ENCODE peak calls at places on chromosomes 11 and 22, in eight cellular contexts. P, R, I, Y, O, S, H and X are unnamed samples.

GRCh38 chr11:100849009-100849913 is 162.2 kb downstream of the ARHGAP42 start:
- DNase-seq in O (no peak), H (peak), R (no peak), Y (no peak), I (peak), S (peak), P (no peak), X (no peak)

GRCh38 chr11:118953265-118953664 is 2.8 kb upstream of the UPK2 start:
- DNase-seq in P (no peak), R (no peak), H (peak), S (no peak), Y (no peak), I (peak), O (no peak), X (no peak)

GRCh38 chr11:5891216-5891800 is 1.7 kb upstream of the OR52E5 start:
- DNase-seq in Y (no peak), I (peak), R (no peak), O (no peak), H (peak), S (peak), P (no peak), X (no peak)

GRCh38 chr11:103798029-103798428 is 238.4 kb upstream of the DDI1 start:
- DNase-seq in H (peak), O (no peak), I (no peak), S (peak), Y (no peak), P (no peak), R (no peak), X (no peak)

GRCh38 chr22:18035740-18036139 is 11.4 kb upstream of the MICAL3 start:
- DNase-seq in R (peak), O (no peak), S (no peak), I (peak), Y (no peak), H (peak), P (no peak), X (no peak)

GRCh38 chr11:128174465-128175101 is 412.8 kb downstream of the ETS1 start:
- DNase-seq in O (no peak), H (peak), I (peak), R (no peak), Y (no peak), P (no peak), S (no peak), X (no peak)

GRCh38 chr22:26718905-26719304 is 61.5 kb downstream of the MIAT start:
- DNase-seq in S (peak), Y (no peak), R (no peak), H (peak), O (no peak), I (peak), P (no peak), X (peak)

GRCh38 chr11:94511932-94512781 is at the start of gene C11orf97:
- DNase-seq in O (peak), Y (peak), P (peak), S (peak), H (peak), R (peak), I (no peak), X (no peak)

GRCh38 chr11:32874144-32874543 is 18.5 kb upstream of the QSER1 start:
- DNase-seq in R (no peak), P (no peak), I (peak), Y (no peak), O (no peak), H (no peak), S (no peak), X (no peak)

GRCh38 chr22:37943471-37944198 is 9.8 kb downstream of the C22orf23 start:
- DNase-seq in P (no peak), O (peak), Y (no peak), R (no peak), I (no peak), H (no peak), S (no peak), X (no peak)

GRCh38 chr11:119175493-119176077 is 7.1 kb downstream of the NLRX1 start:
- DNase-seq in S (peak), R (no peak), O (no peak), I (no peak), P (no peak), H (peak), Y (no peak), X (peak)

GRCh38 chr22:49657275-49657973 is 170.2 kb downstream of the BRD1 start:
- DNase-seq in S (peak), H (no peak), O (peak), P (peak), Y (peak), I (no peak), R (peak), X (no peak)

GRCh38 chr22:44180706-44181032 is at the start of gene PARVG:
- DNase-seq in S (no peak), H (no peak), R (no peak), I (no peak), Y (no peak), O (no peak), P (no peak), X (no peak)

GRCh38 chr22:38733329-38734202 is 22.2 kb downstream of the SUN2 start:
- DNase-seq in I (peak), H (peak), O (peak), Y (peak), R (peak), S (peak), P (peak), X (no peak)

GRCh38 chr22:38953577-38954413 is 3.6 kb upstream of the APOBEC3A start:
- DNase-seq in O (no peak), R (no peak), Y (peak), P (no peak), S (no peak), I (peak), H (no peak), X (no peak)

GRCh38 chr11:118792642-118793124 is 1.7 kb upstream of the DDX6 start:
- DNase-seq in S (peak), Y (no peak), I (peak), O (peak), R (peak), H (peak), P (peak), X (no peak)

GRCh38 chr11:133474461-133474860 is 57.8 kb downstream of the OPCML start:
- DNase-seq in S (no peak), Y (no peak), H (no peak), O (no peak), I (no peak), P (no peak), R (no peak), X (no peak)

GRCh38 chr11:107705027-107705426 is 6.8 kb downstream of the SLN start:
- DNase-seq in I (peak), R (peak), O (no peak), H (peak), Y (no peak), S (peak), P (no peak), X (peak)

GRCh38 chr22:49959782-49960158 is 802 bp upstream of the PIM3 start:
- DNase-seq in Y (peak), P (no peak), O (peak), R (no peak), H (no peak), I (peak), S (no peak), X (peak)

GRCh38 chr11:112229746-112230433 is 3.7 kb downstream of the PTS start:
- DNase-seq in O (no peak), S (no peak), P (no peak), R (no peak), I (no peak), Y (no peak), H (peak), X (no peak)

GRCh38 chr11:66509131-66509561 is 1.3 kb upstream of the BBS1 start:
- DNase-seq in R (no peak), P (no peak), Y (no peak), I (no peak), O (no peak), S (no peak), H (no peak), X (no peak)

GRCh38 chr11:66510990-66511339 is 530 bp downstream of the BBS1 start:
- DNase-seq in H (no peak), O (no peak), S (no peak), I (no peak), Y (no peak), R (no peak), P (no peak), X (no peak)

GRCh38 chr11:66505276-66505816 is 5.1 kb upstream of the BBS1 start:
- DNase-seq in H (no peak), S (no peak), Y (no peak), P (no peak), R (no peak), O (no peak), I (no peak), X (no peak)

GRCh38 chr11:66510271-66510989 is at the start of gene BBS1:
- DNase-seq in I (peak), P (peak), O (peak), S (peak), H (peak), Y (peak), R (peak), X (peak)
- TF ChIP-seq POLR2A in I (peak), P (peak), O (peak), S (peak), H (no peak), Y (no peak), R (no peak), X (peak)

GRCh38 chr11:47791774-47792173 is 24.6 kb upstream of the FNBP4 start:
- DNase-seq in R (no peak), Y (no peak), I (no peak), O (no peak), P (no peak), H (peak), S (no peak), X (no peak)
- TF ChIP-seq POLR2A in R (no peak), Y (no peak), I (no peak), O (no peak), P (no peak), H (no peak), S (no peak), X (no peak)

GRCh38 chr11:65419773-65420481 is 2.7 kb upstream of the NEAT1 start:
- DNase-seq in I (peak), Y (peak), O (peak), P (peak), S (peak), R (peak), H (peak), X (peak)
- TF ChIP-seq POLR2A in I (no peak), Y (no peak), O (peak), P (peak), S (peak), R (no peak), H (peak), X (no peak)

GRCh38 chr11:843086-843704 is 543 bp downstream of the TSPAN4 start:
- DNase-seq in I (no peak), O (no peak), Y (no peak), R (no peak), P (peak), H (no peak), S (peak), X (no peak)

GRCh38 chr11:843818-844692 is 1.4 kb downstream of the TSPAN4 start:
- DNase-seq in O (peak), P (peak), R (peak), H (peak), S (peak), Y (peak), I (peak), X (peak)

GRCh38 chr11:839875-840617 is 2.3 kb downstream of the POLR2L start:
- DNase-seq in H (no peak), R (no peak), S (no peak), P (no peak), O (no peak), I (peak), Y (no peak), X (no peak)

GRCh38 chr11:841981-842369 is 354 bp downstream of the POLR2L start:
- DNase-seq in S (no peak), I (no peak), O (no peak), P (no peak), R (no peak), H (no peak), Y (no peak), X (no peak)

DNA sequence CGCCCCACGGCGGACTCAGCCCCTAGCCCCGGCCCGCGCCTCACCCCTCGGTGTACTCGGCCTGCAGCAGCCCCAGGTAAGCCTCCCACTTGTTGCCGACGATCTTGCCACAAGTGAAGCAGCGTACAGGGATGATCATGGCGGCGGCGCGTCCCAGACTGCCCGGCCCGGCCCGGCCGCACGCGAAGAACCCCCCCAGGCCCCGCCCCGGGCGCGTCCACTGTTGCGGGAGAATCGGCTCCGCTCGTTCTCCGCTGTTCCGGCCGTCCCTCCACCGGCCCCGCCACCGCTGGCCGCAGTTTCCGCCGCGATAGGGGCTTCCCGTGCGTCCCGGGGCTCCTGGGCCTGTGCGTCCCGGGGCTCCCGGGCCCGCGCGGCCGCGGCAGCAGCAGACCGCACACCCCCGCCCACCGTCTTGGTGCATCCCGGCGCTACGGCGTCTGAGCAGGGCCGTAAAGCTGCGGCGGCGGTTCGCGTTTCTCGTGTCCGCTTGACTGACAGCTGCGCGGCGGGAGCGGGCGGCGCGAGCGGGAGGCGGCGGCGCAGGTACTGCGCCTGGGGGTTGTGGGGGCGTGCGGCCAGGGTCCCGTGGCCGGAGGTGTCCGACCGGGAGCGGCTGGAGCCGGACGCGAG is at the start of the genes POLR2L and TSPAN4:
- DNase-seq in H (peak), I (peak), S (peak), P (peak), R (peak), O (peak), Y (peak), X (no peak)
- TF ChIP-seq POLR2A in H (peak), I (peak), S (peak), P (peak), R (peak), O (peak), Y (peak), X (peak)